ENCODE peak calls at places on chromosomes 12 and 14, in five cellular contexts. P is fibroblast of pulmonary artery, F is Kasumi-1, H is GM03348, Y is NCI-H510A. K is an unnamed sample.
A peak's percentile ranks its signal among the peaks of the same experiment; 100 is the strongest.

GRCh38 chr14:51205486-51205885 is 34.6 kb upstream of the TMX1 start:
- DNase-seq in P (no peak), H (no peak), F (no peak), Y (no peak), K (no peak)

GRCh38 chr12:113961921-113962710 is 4.0 kb downstream of the RBM19 start:
- DNase-seq in Y (no peak), H (no peak), P (peak; percentile 54), F (no peak), K (peak; percentile 13)

GRCh38 chr14:63435838-63436237 is 107.3 kb downstream of the PPP2R5E start:
- DNase-seq in P (peak; percentile 67), H (peak; percentile 78), F (no peak), Y (no peak), K (peak; percentile 83)

GRCh38 chr14:89848165-89848564 is 106.4 kb downstream of the EFCAB11 start:
- DNase-seq in H (peak; percentile 32), Y (no peak), P (peak; percentile 38), F (peak; percentile 2), K (no peak)

GRCh38 chr14:47678993-47679392 is 3.6 kb upstream of the MDGA2 start:
- DNase-seq in Y (no peak), F (no peak), P (no peak), H (no peak), K (no peak)

GRCh38 chr12:111450676-111451075 is 45.0 kb downstream of the SH2B3 start:
- DNase-seq in Y (no peak), P (no peak), H (no peak), F (no peak), K (no peak)

GRCh38 chr12:115506822-115507629 is 770.5 kb downstream of the MED13L start:
- DNase-seq in P (no peak), H (no peak), Y (no peak), F (no peak), K (no peak)

GRCh38 chr12:43289412-43289811 is 262.6 kb downstream of the ADAMTS20 start:
- DNase-seq in F (no peak), P (peak; percentile 82), Y (no peak), H (no peak), K (no peak)

GRCh38 chr12:119448737-119449136 is 114.2 kb downstream of the CCDC60 start:
- DNase-seq in F (no peak), P (no peak), Y (no peak), H (no peak), K (no peak)

GRCh38 chr12:110538869-110539622 is 36.9 kb downstream of the RAD9B start:
- DNase-seq in P (no peak), F (no peak), Y (no peak), H (no peak), K (no peak)

GRCh38 chr12:64099430-64099829 is 122.7 kb downstream of the KICS2 start:
- DNase-seq in P (peak; percentile 91), Y (no peak), F (no peak), H (peak; percentile 80), K (peak; percentile 81)

GRCh38 chr12:93323625-93324165 is 54.0 kb upstream of the NUDT4 start:
- DNase-seq in P (no peak), H (no peak), F (no peak), Y (no peak), K (no peak)

GRCh38 chr14:50937325-50937724 is 7.0 kb downstream of the PYGL start:
- DNase-seq in H (peak; percentile 59), Y (no peak), F (no peak), P (peak; percentile 65), K (no peak)

GRCh38 chr12:11761869-11762567 is 112.5 kb downstream of the ETV6 start:
- DNase-seq in P (no peak), H (no peak), Y (no peak), F (no peak), K (no peak)

GRCh38 chr12:131793623-131794022 is 34.6 kb upstream of the MMP17 start:
- DNase-seq in F (no peak), H (no peak), Y (no peak), P (peak; percentile 11), K (no peak)

GRCh38 chr12:69648476-69648875 is 37.8 kb upstream of the LRRC10 start:
- DNase-seq in F (no peak), H (peak; percentile 73), Y (no peak), P (peak; percentile 97), K (peak; percentile 91)

GRCh38 chr12:12872139-12872933 is 19.0 kb upstream of the GPRC5A start:
- DNase-seq in Y (no peak), P (peak; percentile 65), H (peak; percentile 61), F (no peak), K (peak; percentile 23)

GRCh38 chr14:93973607-93974006 is 2.8 kb downstream of the ASB2 start:
- DNase-seq in P (no peak), H (no peak), Y (no peak), F (no peak), K (no peak)

GRCh38 chr12:46516933-46517578 is 144.5 kb upstream of the SLC38A2 start:
- DNase-seq in Y (no peak), P (no peak), F (no peak), H (no peak), K (no peak)

GRCh38 chr12:111748195-111748803 is 18.4 kb upstream of the ALDH2 start:
- DNase-seq in F (no peak), H (no peak), Y (no peak), P (no peak), K (no peak)

GRCh38 chr12:124390442-124391116 is 95.7 kb downstream of the RFLNA start:
- DNase-seq in P (peak; percentile 81), Y (no peak), F (peak; percentile 34), H (peak; percentile 88), K (peak; percentile 63)

GRCh38 chr12:1873531-1874149 is 44.8 kb downstream of the CACNA2D4 start:
- DNase-seq in H (no peak), F (no peak), P (no peak), Y (no peak), K (no peak)

GRCh38 chr14:36939265-36939664 is 233.1 kb downstream of the SLC25A21 start:
- DNase-seq in P (no peak), H (no peak), Y (no peak), F (no peak), K (no peak)

GRCh38 chr14:51117579-51117978 is 22.7 kb upstream of the TRIM9 start:
- DNase-seq in H (no peak), F (no peak), Y (no peak), P (no peak), K (no peak)

GRCh38 chr12:40788276-40788675 is 96.0 kb downstream of the CNTN1 start:
- DNase-seq in Y (no peak), F (no peak), P (no peak), H (no peak), K (no peak)

GRCh38 chr12:33484161-33484560 is 44.5 kb upstream of the SYT10 start:
- DNase-seq in P (no peak), Y (no peak), H (no peak), F (no peak), K (no peak)

GRCh38 chr12:68641138-68641537 is 30.4 kb downstream of the RAP1B start:
- DNase-seq in P (no peak), Y (no peak), H (no peak), F (no peak), K (no peak)

GRCh38 chr12:80040075-80040738 is 59.1 kb upstream of the OTOGL start:
- DNase-seq in H (no peak), F (no peak), Y (no peak), P (peak; percentile 29), K (no peak)